ENCODE peak calls at places on chromosomes 5 and 9, in ten cellular contexts. P, J, V, A, R, E, W, D, Q and L are unnamed samples.

GRCh38 chr5:107570805-107571531 is 99.8 kb downstream of the EFNA5 start:
- DNase-seq in A (peak), J (peak), W (no peak), D (peak), P (no peak), R (no peak), V (peak), Q (no peak), E (no peak), L (no peak)

GRCh38 chr5:172788771-172789686 is 18.0 kb upstream of the DUSP1 start:
- DNase-seq in A (no peak), E (no peak), J (no peak), D (no peak), Q (no peak), W (no peak), R (no peak), V (peak), P (peak), L (no peak)

GRCh38 chr5:107670927-107671741 is at the start of gene EFNA5:
- DNase-seq in P (peak), R (no peak), E (peak), J (no peak), Q (no peak), D (peak), A (no peak), W (no peak), V (peak), L (no peak)

GRCh38 chr5:179766021-179766725 is 27.6 kb upstream of the LTC4S start:
- DNase-seq in V (peak), E (peak), W (no peak), A (no peak), J (no peak), R (no peak), P (peak), D (peak), Q (no peak), L (no peak)

GRCh38 chr5:73030995-73031394 is 75.2 kb downstream of the FCHO2 start:
- DNase-seq in E (peak), W (no peak), V (peak), R (no peak), Q (no peak), J (no peak), D (peak), A (no peak), P (peak), L (no peak)

GRCh38 chr9:135255033-135255842 is 167.8 kb downstream of the OLFM1 start:
- DNase-seq in J (no peak), D (no peak), A (no peak), P (no peak), Q (no peak), W (no peak), V (no peak), R (no peak), E (no peak), L (no peak)

GRCh38 chr9:129027224-129027684 is 877 bp downstream of the SH3GLB2 start:
- DNase-seq in D (peak), R (no peak), P (peak), E (no peak), V (no peak), J (no peak), W (no peak), Q (no peak), A (no peak), L (no peak)

GRCh38 chr5:37272564-37272963 is 23.4 kb upstream of the CPLANE1 start:
- DNase-seq in A (no peak), Q (no peak), D (peak), W (no peak), P (peak), J (no peak), E (peak), V (peak), R (no peak), L (no peak)

GRCh38 chr5:110751902-110752762 is 13.3 kb downstream of the SLC25A46 start:
- DNase-seq in R (no peak), J (no peak), W (no peak), Q (no peak), A (peak), V (peak), D (no peak), P (no peak), E (no peak), L (no peak)